ENCODE peak calls at places on chromosomes 1 and 21, in seven cellular contexts. One of them, this sample, is unnamed.
A peak's percentile ranks its signal among the peaks of the same experiment; 100 is the strongest.

GRCh38 chr1:6127587-6128163 is 52.4 kb downstream of the CHD5 start:
- DNase-seq in adrenal gland: peak; percentile 81
- DNase-seq in endothelial cell: peak; percentile 68
- DNase-seq in cardiac muscle cell: peak; percentile 69
- DNase-seq in foreskin keratinocyte: no peak
- DNase-seq in left ventricle myocardium inferior: peak; percentile 72
- DNase-seq in stomach: peak; percentile 63
- DNase-seq in this sample: no peak

GRCh38 chr1:212984522-212985291 is 31.0 kb downstream of the ANGEL2 start:
- DNase-seq in adrenal gland: no peak
- DNase-seq in endothelial cell: no peak
- DNase-seq in cardiac muscle cell: no peak
- DNase-seq in foreskin keratinocyte: no peak
- DNase-seq in left ventricle myocardium inferior: no peak
- DNase-seq in stomach: no peak
- DNase-seq in this sample: no peak

GRCh38 chr1:241615043-241615974 is 24.9 kb downstream of the CHML start:
- DNase-seq in adrenal gland: no peak
- DNase-seq in endothelial cell: no peak
- DNase-seq in cardiac muscle cell: no peak
- DNase-seq in foreskin keratinocyte: no peak
- DNase-seq in left ventricle myocardium inferior: no peak
- DNase-seq in stomach: peak; percentile 38
- DNase-seq in this sample: no peak

GRCh38 chr1:7586031-7586941 is 184.8 kb upstream of the VAMP3 start:
- DNase-seq in adrenal gland: peak; percentile 65
- DNase-seq in endothelial cell: no peak
- DNase-seq in cardiac muscle cell: peak; percentile 24
- DNase-seq in foreskin keratinocyte: no peak
- DNase-seq in left ventricle myocardium inferior: no peak
- DNase-seq in stomach: peak; percentile 78
- DNase-seq in this sample: no peak

GRCh38 chr21:42398414-42399030 is 2.7 kb upstream of the TMPRSS3 start:
- DNase-seq in adrenal gland: no peak
- DNase-seq in endothelial cell: no peak
- DNase-seq in cardiac muscle cell: no peak
- DNase-seq in foreskin keratinocyte: no peak
- DNase-seq in left ventricle myocardium inferior: no peak
- DNase-seq in stomach: no peak
- DNase-seq in this sample: no peak

GRCh38 chr1:27872802-27873665 is 690 bp downstream of the THEMIS2 start:
- DNase-seq in adrenal gland: no peak
- DNase-seq in endothelial cell: no peak
- DNase-seq in cardiac muscle cell: peak; percentile 16
- DNase-seq in foreskin keratinocyte: no peak
- DNase-seq in left ventricle myocardium inferior: no peak
- DNase-seq in stomach: peak; percentile 26
- DNase-seq in this sample: no peak

GRCh38 chr1:171438441-171438840 is 46.9 kb upstream of the PRRC2C start:
- DNase-seq in adrenal gland: peak; percentile 75
- DNase-seq in endothelial cell: no peak
- DNase-seq in cardiac muscle cell: peak; percentile 97
- DNase-seq in foreskin keratinocyte: peak; percentile 96
- DNase-seq in left ventricle myocardium inferior: peak; percentile 46
- DNase-seq in stomach: peak; percentile 54
- DNase-seq in this sample: no peak

GRCh38 chr21:42214921-42215320 is 4.0 kb upstream of the ABCG1 start:
- DNase-seq in adrenal gland: no peak
- DNase-seq in endothelial cell: no peak
- DNase-seq in cardiac muscle cell: no peak
- DNase-seq in foreskin keratinocyte: no peak
- DNase-seq in left ventricle myocardium inferior: no peak
- DNase-seq in stomach: peak; percentile 10
- DNase-seq in this sample: no peak

GRCh38 chr21:15820327-15820726 is 90.5 kb downstream of the USP25 start:
- DNase-seq in adrenal gland: no peak
- DNase-seq in endothelial cell: no peak
- DNase-seq in cardiac muscle cell: no peak
- DNase-seq in foreskin keratinocyte: no peak
- DNase-seq in left ventricle myocardium inferior: no peak
- DNase-seq in stomach: no peak
- DNase-seq in this sample: no peak

GRCh38 chr1:226686440-226687436 is 52.3 kb downstream of the ITPKB start:
- DNase-seq in adrenal gland: no peak
- DNase-seq in endothelial cell: no peak
- DNase-seq in cardiac muscle cell: no peak
- DNase-seq in foreskin keratinocyte: no peak
- DNase-seq in left ventricle myocardium inferior: no peak
- DNase-seq in stomach: no peak
- DNase-seq in this sample: no peak

GRCh38 chr1:226688056-226688748 is 50.9 kb downstream of the ITPKB start:
- DNase-seq in adrenal gland: no peak
- DNase-seq in endothelial cell: no peak
- DNase-seq in cardiac muscle cell: no peak
- DNase-seq in foreskin keratinocyte: no peak
- DNase-seq in left ventricle myocardium inferior: no peak
- DNase-seq in stomach: no peak
- DNase-seq in this sample: no peak

GRCh38 chr1:226688852-226689251 is 50.2 kb downstream of the ITPKB start:
- DNase-seq in adrenal gland: no peak
- DNase-seq in endothelial cell: no peak
- DNase-seq in cardiac muscle cell: no peak
- DNase-seq in foreskin keratinocyte: no peak
- DNase-seq in left ventricle myocardium inferior: no peak
- DNase-seq in stomach: no peak
- DNase-seq in this sample: no peak

GRCh38 chr1:226685196-226685820 is 53.8 kb downstream of the ITPKB start:
- DNase-seq in adrenal gland: no peak
- DNase-seq in endothelial cell: no peak
- DNase-seq in cardiac muscle cell: no peak
- DNase-seq in foreskin keratinocyte: no peak
- DNase-seq in left ventricle myocardium inferior: no peak
- DNase-seq in stomach: no peak
- DNase-seq in this sample: no peak

GRCh38 chr1:226687476-226687875 is 51.6 kb downstream of the ITPKB start:
- DNase-seq in adrenal gland: no peak
- DNase-seq in endothelial cell: no peak
- DNase-seq in cardiac muscle cell: no peak
- DNase-seq in foreskin keratinocyte: no peak
- DNase-seq in left ventricle myocardium inferior: no peak
- DNase-seq in stomach: no peak
- DNase-seq in this sample: no peak
- TF ChIP-seq CTCF in adrenal gland: peak; percentile 29
- TF ChIP-seq CTCF in endothelial cell: no peak
- TF ChIP-seq CTCF in cardiac muscle cell: no peak
- TF ChIP-seq CTCF in foreskin keratinocyte: peak; percentile 36
- TF ChIP-seq CTCF in left ventricle myocardium inferior: peak; percentile 60
- TF ChIP-seq CTCF in stomach: no peak
- TF ChIP-seq CTCF in this sample: no peak

DNA sequence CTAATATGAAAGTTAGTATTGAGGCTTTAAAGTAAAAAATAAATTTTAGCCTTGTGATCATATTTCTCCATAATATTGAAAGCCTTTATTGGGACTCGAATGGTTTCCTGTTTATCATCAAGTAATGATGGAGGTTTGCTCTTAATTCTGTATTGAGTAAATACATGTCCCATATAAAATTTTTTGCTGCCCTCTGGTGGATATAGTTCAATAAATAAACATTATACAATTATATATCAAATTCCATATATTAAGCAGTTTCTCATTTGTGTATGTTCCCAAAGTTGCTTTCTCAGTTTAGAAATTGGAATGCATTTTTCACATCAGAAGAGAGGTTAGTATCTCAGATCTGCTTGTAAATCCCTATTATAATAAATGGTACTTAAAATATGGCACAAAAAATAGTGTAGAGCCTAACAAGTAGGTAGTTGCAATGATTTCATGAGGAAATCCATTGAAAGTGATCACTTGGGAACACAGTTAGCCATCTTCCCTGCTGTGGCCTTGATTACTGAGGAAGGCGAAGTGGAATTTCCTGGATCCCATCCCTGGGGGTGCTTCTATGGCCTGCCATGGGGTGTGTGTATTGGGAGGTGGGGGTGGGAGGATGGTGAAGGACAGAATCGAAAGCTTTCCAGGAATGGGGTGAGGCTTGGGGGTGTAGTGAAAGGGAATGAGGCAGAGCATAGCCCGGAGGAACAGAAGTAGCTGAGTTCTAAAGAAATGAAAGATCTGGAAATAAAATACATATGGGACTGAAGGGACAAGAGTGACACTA is 84.1 kb upstream of the C21orf91 start:
- DNase-seq in adrenal gland: no peak
- DNase-seq in endothelial cell: no peak
- DNase-seq in cardiac muscle cell: peak; percentile 60
- DNase-seq in foreskin keratinocyte: no peak
- DNase-seq in left ventricle myocardium inferior: no peak
- DNase-seq in stomach: no peak
- DNase-seq in this sample: no peak
- TF ChIP-seq CTCF in adrenal gland: peak; percentile 15
- TF ChIP-seq CTCF in endothelial cell: peak; percentile 45
- TF ChIP-seq CTCF in cardiac muscle cell: no peak
- TF ChIP-seq CTCF in foreskin keratinocyte: peak; percentile 63
- TF ChIP-seq CTCF in left ventricle myocardium inferior: peak; percentile 42
- TF ChIP-seq CTCF in stomach: no peak
- TF ChIP-seq CTCF in this sample: peak; percentile 40

GRCh38 chr21:29298348-29299045 is at the start of gene BACH1:
- DNase-seq in adrenal gland: peak; percentile 92
- DNase-seq in endothelial cell: peak; percentile 93
- DNase-seq in cardiac muscle cell: peak; percentile 95
- DNase-seq in foreskin keratinocyte: peak; percentile 35
- DNase-seq in left ventricle myocardium inferior: peak; percentile 90
- DNase-seq in stomach: peak; percentile 92
- DNase-seq in this sample: peak; percentile 97
- TF ChIP-seq CTCF in adrenal gland: peak; percentile 45
- TF ChIP-seq CTCF in endothelial cell: peak; percentile 39
- TF ChIP-seq CTCF in cardiac muscle cell: peak; percentile 14
- TF ChIP-seq CTCF in foreskin keratinocyte: peak; percentile 89
- TF ChIP-seq CTCF in left ventricle myocardium inferior: peak; percentile 61
- TF ChIP-seq CTCF in stomach: no peak
- TF ChIP-seq CTCF in this sample: peak; percentile 68

GRCh38 chr1:34108711-34109110 is 56.3 kb downstream of the CSMD2 start:
- DNase-seq in adrenal gland: no peak
- DNase-seq in endothelial cell: no peak
- DNase-seq in cardiac muscle cell: no peak
- DNase-seq in foreskin keratinocyte: no peak
- DNase-seq in left ventricle myocardium inferior: no peak
- DNase-seq in stomach: no peak
- DNase-seq in this sample: no peak

GRCh38 chr1:34115233-34115632 is 49.8 kb downstream of the CSMD2 start:
- DNase-seq in adrenal gland: no peak
- DNase-seq in endothelial cell: no peak
- DNase-seq in cardiac muscle cell: no peak
- DNase-seq in foreskin keratinocyte: no peak
- DNase-seq in left ventricle myocardium inferior: no peak
- DNase-seq in stomach: no peak
- DNase-seq in this sample: no peak

GRCh38 chr1:34108269-34108668 is 56.8 kb downstream of the CSMD2 start:
- DNase-seq in adrenal gland: no peak
- DNase-seq in endothelial cell: no peak
- DNase-seq in cardiac muscle cell: no peak
- DNase-seq in foreskin keratinocyte: no peak
- DNase-seq in left ventricle myocardium inferior: no peak
- DNase-seq in stomach: no peak
- DNase-seq in this sample: no peak

GRCh38 chr1:34113362-34113761 is 51.7 kb downstream of the CSMD2 start:
- DNase-seq in adrenal gland: peak; percentile 3
- DNase-seq in endothelial cell: peak; percentile 28
- DNase-seq in cardiac muscle cell: no peak
- DNase-seq in foreskin keratinocyte: no peak
- DNase-seq in left ventricle myocardium inferior: no peak
- DNase-seq in stomach: no peak
- DNase-seq in this sample: no peak

GRCh38 chr1:34113887-34114286 is 51.1 kb downstream of the CSMD2 start:
- DNase-seq in adrenal gland: peak; percentile 4
- DNase-seq in endothelial cell: peak; percentile 40
- DNase-seq in cardiac muscle cell: peak; percentile 1
- DNase-seq in foreskin keratinocyte: no peak
- DNase-seq in left ventricle myocardium inferior: no peak
- DNase-seq in stomach: no peak
- DNase-seq in this sample: no peak
- TF ChIP-seq CTCF in adrenal gland: peak; percentile 42
- TF ChIP-seq CTCF in endothelial cell: peak; percentile 64
- TF ChIP-seq CTCF in cardiac muscle cell: no peak
- TF ChIP-seq CTCF in foreskin keratinocyte: peak; percentile 62
- TF ChIP-seq CTCF in left ventricle myocardium inferior: peak; percentile 50
- TF ChIP-seq CTCF in stomach: peak; percentile 15
- TF ChIP-seq CTCF in this sample: no peak

GRCh38 chr1:156505679-156506298 is 5.2 kb upstream of the MEF2D start:
- DNase-seq in adrenal gland: no peak
- DNase-seq in endothelial cell: no peak
- DNase-seq in cardiac muscle cell: no peak
- DNase-seq in foreskin keratinocyte: no peak
- DNase-seq in left ventricle myocardium inferior: no peak
- DNase-seq in stomach: no peak
- DNase-seq in this sample: no peak

GRCh38 chr1:156504821-156505678 is 4.5 kb upstream of the MEF2D start:
- DNase-seq in adrenal gland: peak; percentile 100
- DNase-seq in endothelial cell: peak; percentile 87
- DNase-seq in cardiac muscle cell: peak; percentile 100
- DNase-seq in foreskin keratinocyte: peak; percentile 95
- DNase-seq in left ventricle myocardium inferior: peak; percentile 100
- DNase-seq in stomach: peak; percentile 99
- DNase-seq in this sample: peak; percentile 97

GRCh38 chr1:156502749-156503671 is 2.4 kb upstream of the MEF2D start:
- DNase-seq in adrenal gland: peak; percentile 93
- DNase-seq in endothelial cell: no peak
- DNase-seq in cardiac muscle cell: peak; percentile 92
- DNase-seq in foreskin keratinocyte: peak; percentile 92
- DNase-seq in left ventricle myocardium inferior: peak; percentile 84
- DNase-seq in stomach: peak; percentile 80
- DNase-seq in this sample: no peak

GRCh38 chr1:156503672-156504055 is 3.1 kb upstream of the MEF2D start:
- DNase-seq in adrenal gland: no peak
- DNase-seq in endothelial cell: no peak
- DNase-seq in cardiac muscle cell: no peak
- DNase-seq in foreskin keratinocyte: no peak
- DNase-seq in left ventricle myocardium inferior: no peak
- DNase-seq in stomach: no peak
- DNase-seq in this sample: no peak

DNA sequence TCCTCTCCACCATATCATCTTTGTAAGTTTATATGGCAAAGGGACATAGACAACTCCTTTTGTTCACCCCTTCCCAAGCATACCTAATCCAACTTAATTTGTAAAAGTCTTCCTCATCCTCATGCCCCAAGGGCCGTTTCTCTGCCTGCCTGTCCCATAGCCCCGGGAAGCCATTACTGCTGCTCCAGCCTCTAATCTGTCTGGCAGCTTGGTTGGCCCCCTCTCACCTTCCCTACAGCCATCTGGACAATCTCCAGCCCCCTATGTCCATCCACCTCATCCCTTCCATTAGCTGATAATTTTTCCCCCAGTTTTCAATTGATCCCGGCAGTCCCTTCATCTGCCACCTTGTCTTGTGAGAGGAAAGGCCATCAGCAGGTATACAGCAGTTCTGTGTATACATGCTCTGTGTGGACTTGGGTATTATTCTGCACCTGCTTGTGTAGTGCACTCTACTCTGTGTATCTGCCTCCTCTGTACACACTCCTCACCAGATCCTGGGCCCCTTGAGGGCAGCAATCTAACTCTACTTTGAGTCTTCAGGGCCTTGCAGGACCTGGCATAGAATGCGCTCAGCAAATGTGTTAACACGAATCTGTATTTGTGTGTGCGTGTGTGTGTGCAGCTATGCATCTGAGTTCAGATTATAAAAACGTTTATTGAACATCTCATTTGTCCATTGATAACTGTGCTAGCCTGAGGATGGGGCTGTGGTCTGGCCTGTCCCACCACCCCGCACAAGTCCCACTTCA is 3.7 kb upstream of the MEF2D start:
- DNase-seq in adrenal gland: no peak
- DNase-seq in endothelial cell: no peak
- DNase-seq in cardiac muscle cell: peak; percentile 30
- DNase-seq in foreskin keratinocyte: no peak
- DNase-seq in left ventricle myocardium inferior: no peak
- DNase-seq in stomach: no peak
- DNase-seq in this sample: no peak
- TF ChIP-seq CTCF in adrenal gland: no peak
- TF ChIP-seq CTCF in endothelial cell: no peak
- TF ChIP-seq CTCF in cardiac muscle cell: no peak
- TF ChIP-seq CTCF in foreskin keratinocyte: no peak
- TF ChIP-seq CTCF in left ventricle myocardium inferior: no peak
- TF ChIP-seq CTCF in stomach: no peak
- TF ChIP-seq CTCF in this sample: no peak